ENCODE peak calls at places on chromosomes 2 and 18, in eight cellular contexts. K, I, A, P, W, D, V and Y are unnamed samples.

GRCh38 chr2:2826209-2826551 is 495.1 kb upstream of the MYT1L start:
- DNase-seq in K (no peak), I (no peak), A (no peak), P (peak), W (no peak), D (no peak), V (no peak), Y (no peak)

GRCh38 chr2:66432801-66433694 is 1.9 kb upstream of the MEIS1 start:
- DNase-seq in K (peak), I (peak), A (peak), P (peak), W (no peak), D (no peak), V (peak), Y (peak)

GRCh38 chr2:149908731-149909690 is 321.4 kb upstream of the MMADHC start:
- DNase-seq in K (no peak), I (peak), A (no peak), P (no peak), W (no peak), D (no peak), V (no peak), Y (no peak)

GRCh38 chr2:175187378-175187777 is 5.9 kb upstream of the ATP5MC3 start:
- DNase-seq in K (no peak), I (peak), A (peak), P (peak), W (no peak), D (no peak), V (peak), Y (peak)

GRCh38 chr2:101132202-101132601 is 19.0 kb downstream of the TBC1D8 start:
- DNase-seq in K (no peak), I (no peak), A (no peak), P (no peak), W (no peak), D (no peak), V (no peak), Y (no peak)

GRCh38 chr2:139828011-139828410 is 1047.8 kb upstream of the NXPH2 start:
- DNase-seq in K (no peak), I (no peak), A (no peak), P (no peak), W (no peak), D (no peak), V (no peak), Y (no peak)

GRCh38 chr18:52160652-52161051 is 179.3 kb upstream of the DCC start:
- DNase-seq in K (no peak), I (no peak), A (no peak), P (no peak), W (no peak), D (peak), V (no peak), Y (no peak)

GRCh38 chr2:187453078-187453641 is 5.1 kb upstream of the CALCRL start:
- DNase-seq in K (no peak), I (peak), A (no peak), P (peak), W (no peak), D (no peak), V (peak), Y (peak)

GRCh38 chr2:65017335-65017734 is 28.1 kb downstream of the SLC1A4 start:
- DNase-seq in K (no peak), I (no peak), A (no peak), P (no peak), W (no peak), D (no peak), V (peak), Y (no peak)

GRCh38 chr2:69743847-69744264 is 1.9 kb downstream of the ANXA4 start:
- DNase-seq in K (no peak), I (no peak), A (no peak), P (peak), W (no peak), D (no peak), V (peak), Y (no peak)

GRCh38 chr2:189549440-189549832 is 31.1 kb downstream of the SLC40A1 start:
- DNase-seq in K (no peak), I (peak), A (no peak), P (no peak), W (no peak), D (no peak), V (no peak), Y (no peak)

GRCh38 chr2:23112517-23112916 is 272.5 kb upstream of the KLHL29 start:
- DNase-seq in K (no peak), I (no peak), A (no peak), P (no peak), W (no peak), D (no peak), V (no peak), Y (no peak)

GRCh38 chr2:227597993-227598392 is 700 bp upstream of the SCYGR2 start:
- DNase-seq in K (no peak), I (no peak), A (peak), P (no peak), W (no peak), D (no peak), V (no peak), Y (no peak)
- TF ChIP-seq USF2 in K (no peak), I (no peak), A (no peak), P (no peak), W (no peak), D (no peak), V (no peak), Y (no peak)

DNA sequence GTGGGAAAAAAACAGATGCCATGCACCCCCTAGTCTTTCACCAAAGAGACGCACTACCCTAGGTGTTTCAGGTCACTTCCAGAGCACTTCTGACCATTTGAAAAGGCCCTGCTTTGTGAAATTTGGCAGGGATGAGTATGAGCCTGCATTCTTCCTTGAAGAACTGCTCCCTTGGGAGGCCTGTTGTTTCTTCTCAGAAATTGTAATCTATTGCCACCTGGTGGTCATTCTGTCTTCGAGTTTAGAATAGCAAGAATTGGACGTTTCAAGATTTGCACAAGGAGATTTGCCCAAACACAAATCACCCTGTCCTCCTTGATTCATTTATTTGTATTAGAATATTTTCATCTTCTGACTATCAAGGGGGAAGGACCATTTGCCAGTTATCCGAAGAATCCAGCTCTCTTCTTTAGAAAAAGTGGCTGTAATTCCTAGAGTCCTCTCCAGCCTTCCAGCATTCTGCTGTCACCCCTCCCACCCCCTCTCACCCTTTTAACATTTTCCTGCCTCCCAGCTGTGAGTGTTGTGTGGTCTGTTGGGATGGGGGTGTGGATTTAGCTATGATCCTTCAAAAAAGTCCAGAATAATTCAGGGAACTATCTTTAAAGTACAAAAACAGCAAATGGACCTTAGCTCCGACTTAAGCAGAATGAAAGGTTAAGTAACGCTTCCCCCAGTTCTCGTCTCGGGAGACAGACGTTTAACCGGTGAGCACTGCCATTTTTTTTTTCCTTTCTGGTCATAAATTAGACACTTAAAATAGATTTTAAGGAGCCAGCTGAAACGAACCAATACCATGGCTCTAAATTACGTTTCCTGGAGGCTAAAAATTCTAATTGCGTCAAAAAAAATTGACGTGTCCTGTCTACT is 3.7 kb upstream of the GAD1 start:
- DNase-seq in K (no peak), I (peak), A (peak), P (peak), W (no peak), D (no peak), V (peak), Y (peak)
- TF ChIP-seq USF2 in K (no peak), I (no peak), A (no peak), P (no peak), W (no peak), D (no peak), V (no peak), Y (no peak)

GRCh38 chr18:9449580-9449979 is 25.7 kb upstream of the RALBP1 start:
- DNase-seq in K (no peak), I (no peak), A (no peak), P (no peak), W (no peak), D (no peak), V (no peak), Y (no peak)
- TF ChIP-seq USF2 in K (no peak), I (no peak), A (no peak), P (no peak), W (no peak), D (no peak), V (no peak), Y (no peak)

DNA sequence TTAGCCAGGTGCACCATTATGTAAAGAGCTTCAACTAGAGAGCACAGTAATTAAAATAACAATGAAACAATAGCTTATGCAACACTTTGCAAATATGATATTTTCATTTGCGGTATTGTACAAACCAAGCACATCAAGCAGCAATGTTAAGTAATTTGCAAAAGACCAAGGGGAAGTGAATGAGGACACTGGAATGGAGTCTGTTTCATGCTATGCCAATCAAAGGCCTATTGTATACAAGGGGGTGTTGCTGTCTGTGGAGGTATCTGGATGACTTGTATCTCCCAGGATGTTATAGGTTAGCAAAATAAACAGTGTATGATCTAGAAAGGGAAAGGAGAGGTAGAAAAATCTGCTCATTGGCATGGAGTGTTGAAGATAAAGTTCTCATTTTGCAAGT is 284.5 kb downstream of the LRRTM1 start:
- DNase-seq in K (no peak), I (peak), A (no peak), P (no peak), W (no peak), D (no peak), V (no peak), Y (no peak)
- TF ChIP-seq USF2 in K (no peak), I (no peak), A (no peak), P (no peak), W (no peak), D (no peak), V (no peak), Y (no peak)

DNA sequence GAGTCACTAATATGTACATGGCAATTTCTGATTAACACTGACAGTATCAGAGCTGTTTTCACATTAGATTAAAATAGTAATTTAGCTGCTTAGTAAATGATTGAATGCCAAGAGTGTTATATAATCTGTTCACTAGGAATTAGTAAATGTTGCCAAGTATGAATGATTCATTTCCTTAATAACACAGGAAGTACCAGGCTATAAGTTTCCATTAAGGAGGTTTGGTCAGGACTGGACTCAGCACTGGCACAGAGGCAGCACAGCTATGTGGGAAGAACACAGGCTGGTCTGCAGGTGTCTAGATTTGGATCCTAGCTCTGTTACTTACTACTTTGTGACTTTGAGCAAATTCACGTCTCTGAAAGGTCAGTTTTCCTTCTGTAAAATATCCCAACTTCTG is 97.2 kb downstream of the TDRD15 start:
- DNase-seq in K (no peak), I (no peak), A (no peak), P (no peak), W (no peak), D (no peak), V (no peak), Y (no peak)
- TF ChIP-seq USF2 in K (no peak), I (no peak), A (no peak), P (no peak), W (no peak), D (no peak), V (no peak), Y (no peak)

GRCh38 chr18:49645836-49646235 is 84.0 kb downstream of the LIPG start:
- DNase-seq in K (no peak), I (peak), A (no peak), P (no peak), W (no peak), D (no peak), V (no peak), Y (no peak)
- TF ChIP-seq USF2 in K (no peak), I (no peak), A (no peak), P (no peak), W (no peak), D (no peak), V (no peak), Y (no peak)